ENCODE peak calls at places on chromosomes 1 and 21, in seven cellular contexts. One of them, this sample, is unnamed.

GRCh38 chr1:62723841-62724240 is 35.7 kb upstream of the DOCK7 start:
- DNase-seq in body of pancreas: no peak
- DNase-seq in A549: no peak
- DNase-seq in prostate gland: no peak
- DNase-seq in stomach: no peak
- DNase-seq in ovary: no peak
- DNase-seq in heart left ventricle: no peak
- DNase-seq in this sample: no peak

GRCh38 chr1:41631971-41632370 is 147.5 kb upstream of the EDN2 start:
- DNase-seq in body of pancreas: no peak
- DNase-seq in A549: no peak
- DNase-seq in prostate gland: no peak
- DNase-seq in stomach: no peak
- DNase-seq in ovary: no peak
- DNase-seq in heart left ventricle: no peak
- DNase-seq in this sample: no peak

GRCh38 chr1:215891673-215892072 is 324.6 kb downstream of the KCTD3 start:
- DNase-seq in body of pancreas: no peak
- DNase-seq in A549: no peak
- DNase-seq in prostate gland: no peak
- DNase-seq in stomach: no peak
- DNase-seq in ovary: no peak
- DNase-seq in heart left ventricle: no peak
- DNase-seq in this sample: no peak

GRCh38 chr1:93219443-93219842 is 38.9 kb downstream of the CCDC18 start:
- DNase-seq in body of pancreas: no peak
- DNase-seq in A549: no peak
- DNase-seq in prostate gland: no peak
- DNase-seq in stomach: no peak
- DNase-seq in ovary: no peak
- DNase-seq in heart left ventricle: no peak
- DNase-seq in this sample: no peak

GRCh38 chr1:44911042-44911441 is 68.0 kb upstream of the PTCH2 start:
- DNase-seq in body of pancreas: no peak
- DNase-seq in A549: no peak
- DNase-seq in prostate gland: no peak
- DNase-seq in stomach: no peak
- DNase-seq in ovary: no peak
- DNase-seq in heart left ventricle: no peak
- DNase-seq in this sample: no peak

GRCh38 chr1:241972703-241973375 is 15.3 kb downstream of the BECN2 start:
- DNase-seq in body of pancreas: no peak
- DNase-seq in A549: peak
- DNase-seq in prostate gland: no peak
- DNase-seq in stomach: no peak
- DNase-seq in ovary: no peak
- DNase-seq in heart left ventricle: no peak
- DNase-seq in this sample: no peak

GRCh38 chr1:214067853-214068703 is 80.3 kb downstream of the PROX1 start:
- DNase-seq in body of pancreas: no peak
- DNase-seq in A549: no peak
- DNase-seq in prostate gland: no peak
- DNase-seq in stomach: no peak
- DNase-seq in ovary: no peak
- DNase-seq in heart left ventricle: no peak
- DNase-seq in this sample: no peak

GRCh38 chr21:46665566-46665965 is 30.1 kb downstream of the PRMT2 start:
- DNase-seq in body of pancreas: no peak
- DNase-seq in A549: no peak
- DNase-seq in prostate gland: no peak
- DNase-seq in stomach: no peak
- DNase-seq in ovary: no peak
- DNase-seq in heart left ventricle: no peak
- DNase-seq in this sample: no peak

GRCh38 chr1:48190893-48191292 is 31.6 kb upstream of the SLC5A9 start:
- DNase-seq in body of pancreas: no peak
- DNase-seq in A549: no peak
- DNase-seq in prostate gland: no peak
- DNase-seq in stomach: no peak
- DNase-seq in ovary: no peak
- DNase-seq in heart left ventricle: no peak
- DNase-seq in this sample: no peak

GRCh38 chr1:25691211-25691610 is 74.6 kb downstream of the MAN1C1 start:
- DNase-seq in body of pancreas: no peak
- DNase-seq in A549: no peak
- DNase-seq in prostate gland: no peak
- DNase-seq in stomach: no peak
- DNase-seq in ovary: no peak
- DNase-seq in heart left ventricle: no peak
- DNase-seq in this sample: no peak

GRCh38 chr1:208054885-208055507 is 144.1 kb upstream of the CD34 start:
- DNase-seq in body of pancreas: no peak
- DNase-seq in A549: no peak
- DNase-seq in prostate gland: no peak
- DNase-seq in stomach: no peak
- DNase-seq in ovary: no peak
- DNase-seq in heart left ventricle: no peak
- DNase-seq in this sample: no peak

GRCh38 chr1:156652131-156652991 is 10.4 kb downstream of the BCAN start:
- DNase-seq in body of pancreas: peak
- DNase-seq in A549: no peak
- DNase-seq in prostate gland: no peak
- DNase-seq in stomach: no peak
- DNase-seq in ovary: no peak
- DNase-seq in heart left ventricle: no peak
- DNase-seq in this sample: no peak

GRCh38 chr1:226656201-226656600 is 82.9 kb downstream of the ITPKB start:
- DNase-seq in body of pancreas: peak
- DNase-seq in A549: no peak
- DNase-seq in prostate gland: no peak
- DNase-seq in stomach: peak
- DNase-seq in ovary: no peak
- DNase-seq in heart left ventricle: no peak
- DNase-seq in this sample: no peak

GRCh38 chr1:4585216-4585615 is 69.2 kb upstream of the AJAP1 start:
- DNase-seq in body of pancreas: peak
- DNase-seq in A549: peak
- DNase-seq in prostate gland: no peak
- DNase-seq in stomach: no peak
- DNase-seq in ovary: no peak
- DNase-seq in heart left ventricle: no peak
- DNase-seq in this sample: no peak

GRCh38 chr1:21491483-21492170 is 17.6 kb upstream of the ALPL start:
- DNase-seq in body of pancreas: no peak
- DNase-seq in A549: no peak
- DNase-seq in prostate gland: no peak
- DNase-seq in stomach: no peak
- DNase-seq in ovary: no peak
- DNase-seq in heart left ventricle: peak
- DNase-seq in this sample: no peak

GRCh38 chr1:203099760-203100159 is 13.9 kb upstream of the MYOG start:
- DNase-seq in body of pancreas: no peak
- DNase-seq in A549: no peak
- DNase-seq in prostate gland: no peak
- DNase-seq in stomach: peak
- DNase-seq in ovary: no peak
- DNase-seq in heart left ventricle: no peak
- DNase-seq in this sample: peak

GRCh38 chr1:67672260-67672803 is 12.7 kb upstream of the GADD45A start:
- DNase-seq in body of pancreas: no peak
- DNase-seq in A549: no peak
- DNase-seq in prostate gland: no peak
- DNase-seq in stomach: no peak
- DNase-seq in ovary: no peak
- DNase-seq in heart left ventricle: no peak
- DNase-seq in this sample: no peak

GRCh38 chr1:202034149-202034682 is 23.8 kb downstream of the ELF3 start:
- DNase-seq in body of pancreas: no peak
- DNase-seq in A549: no peak
- DNase-seq in prostate gland: no peak
- DNase-seq in stomach: no peak
- DNase-seq in ovary: no peak
- DNase-seq in heart left ventricle: no peak
- DNase-seq in this sample: no peak

GRCh38 chr1:202031796-202032195 is 21.4 kb downstream of the ELF3 start:
- DNase-seq in body of pancreas: no peak
- DNase-seq in A549: no peak
- DNase-seq in prostate gland: no peak
- DNase-seq in stomach: no peak
- DNase-seq in ovary: no peak
- DNase-seq in heart left ventricle: no peak
- DNase-seq in this sample: no peak

GRCh38 chr1:202037706-202038296 is 27.4 kb downstream of the ELF3 start:
- DNase-seq in body of pancreas: peak
- DNase-seq in A549: peak
- DNase-seq in prostate gland: no peak
- DNase-seq in stomach: no peak
- DNase-seq in ovary: no peak
- DNase-seq in heart left ventricle: no peak
- DNase-seq in this sample: no peak

GRCh38 chr1:202036595-202037387 is 26.4 kb downstream of the ELF3 start:
- DNase-seq in body of pancreas: peak
- DNase-seq in A549: no peak
- DNase-seq in prostate gland: no peak
- DNase-seq in stomach: no peak
- DNase-seq in ovary: no peak
- DNase-seq in heart left ventricle: no peak
- DNase-seq in this sample: no peak

GRCh38 chr1:202034683-202035462 is 24.5 kb downstream of the ELF3 start:
- DNase-seq in body of pancreas: peak
- DNase-seq in A549: peak
- DNase-seq in prostate gland: peak
- DNase-seq in stomach: peak
- DNase-seq in ovary: peak
- DNase-seq in heart left ventricle: peak
- DNase-seq in this sample: peak
- TF ChIP-seq POLR2A in body of pancreas: peak
- TF ChIP-seq POLR2A in A549: no peak
- TF ChIP-seq POLR2A in prostate gland: no peak
- TF ChIP-seq POLR2A in stomach: no peak
- TF ChIP-seq POLR2A in ovary: no peak
- TF ChIP-seq POLR2A in heart left ventricle: no peak
- TF ChIP-seq POLR2A in this sample: no peak

GRCh38 chr1:56803561-56804156 is 15.5 kb downstream of the FYB2 start:
- DNase-seq in body of pancreas: peak
- DNase-seq in A549: peak
- DNase-seq in prostate gland: peak
- DNase-seq in stomach: peak
- DNase-seq in ovary: no peak
- DNase-seq in heart left ventricle: peak
- DNase-seq in this sample: no peak

GRCh38 chr1:56811331-56811730 is 7.9 kb downstream of the FYB2 start:
- DNase-seq in body of pancreas: peak
- DNase-seq in A549: no peak
- DNase-seq in prostate gland: no peak
- DNase-seq in stomach: peak
- DNase-seq in ovary: no peak
- DNase-seq in heart left ventricle: no peak
- DNase-seq in this sample: no peak

GRCh38 chr1:56808385-56808784 is 10.8 kb downstream of the FYB2 start:
- DNase-seq in body of pancreas: no peak
- DNase-seq in A549: no peak
- DNase-seq in prostate gland: no peak
- DNase-seq in stomach: no peak
- DNase-seq in ovary: no peak
- DNase-seq in heart left ventricle: no peak
- DNase-seq in this sample: no peak

DNA sequence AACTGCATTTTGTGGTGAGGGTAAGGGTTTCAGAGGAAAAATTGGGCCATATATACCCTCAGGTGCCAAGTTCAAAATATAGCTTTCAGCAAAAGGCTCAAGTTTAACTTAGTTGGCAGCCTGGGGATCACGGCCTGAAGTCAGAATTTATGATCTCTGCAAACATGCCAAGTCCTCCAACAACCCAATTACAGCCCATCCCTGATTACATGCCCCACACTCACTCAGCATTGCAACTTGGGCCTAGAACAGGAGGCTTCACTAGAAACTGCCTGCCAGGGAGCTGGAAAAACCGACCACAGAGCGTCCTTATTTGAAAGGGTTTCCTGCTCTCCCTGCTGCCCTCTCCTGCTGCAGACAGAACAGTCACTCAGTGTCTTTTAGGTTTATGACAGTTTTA is 12.4 kb downstream of the FYB2 start:
- DNase-seq in body of pancreas: no peak
- DNase-seq in A549: no peak
- DNase-seq in prostate gland: no peak
- DNase-seq in stomach: no peak
- DNase-seq in ovary: no peak
- DNase-seq in heart left ventricle: no peak
- DNase-seq in this sample: no peak
- TF ChIP-seq CTCF in body of pancreas: no peak
- TF ChIP-seq CTCF in A549: no peak
- TF ChIP-seq CTCF in prostate gland: no peak
- TF ChIP-seq CTCF in stomach: no peak
- TF ChIP-seq CTCF in ovary: no peak
- TF ChIP-seq CTCF in heart left ventricle: no peak
- TF ChIP-seq CTCF in this sample: no peak

DNA sequence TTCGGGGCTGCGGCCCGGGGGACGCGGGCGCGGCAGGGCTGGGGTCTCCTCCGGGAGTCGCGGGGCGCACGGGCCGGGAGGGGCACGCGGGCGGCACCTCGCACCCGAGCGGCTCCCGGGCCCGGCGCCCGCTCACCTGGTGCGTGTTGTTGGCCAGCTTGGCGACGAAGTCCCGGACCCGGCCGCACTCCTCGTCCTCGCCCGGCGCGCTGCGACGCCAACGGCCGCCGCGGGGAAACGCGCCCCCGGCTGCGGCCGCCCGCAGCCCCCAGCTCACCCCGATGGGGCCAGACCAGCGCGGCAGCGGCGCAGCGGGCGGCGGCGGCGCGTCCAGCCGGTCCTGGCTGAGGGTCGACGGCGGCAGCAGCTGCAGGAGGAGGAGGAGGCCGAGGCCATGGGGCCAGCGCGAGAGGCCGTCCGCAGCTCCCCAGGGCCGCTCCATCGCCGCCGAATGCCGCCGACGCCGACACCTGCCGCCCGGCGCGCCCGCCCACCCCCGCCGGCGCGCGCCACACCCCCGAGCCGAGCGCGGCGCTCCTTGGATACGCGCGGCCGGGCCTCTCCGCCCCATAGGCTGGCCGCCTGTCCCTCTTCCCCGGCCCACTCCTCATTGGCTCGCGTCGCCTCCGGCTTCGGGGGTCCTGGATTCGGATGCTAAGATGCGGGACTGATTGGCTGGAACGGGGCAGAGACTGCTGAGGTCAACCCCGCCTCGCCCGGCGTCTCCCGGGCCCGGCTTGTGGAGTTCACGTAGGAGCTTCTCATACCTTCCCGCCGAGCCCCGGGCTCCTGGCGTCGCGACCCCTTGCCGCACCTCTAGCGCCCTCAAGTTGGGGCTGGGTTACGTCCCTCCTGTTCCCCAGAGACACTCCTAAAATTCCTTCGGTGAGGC is at the start of gene SORT1:
- DNase-seq in body of pancreas: peak
- DNase-seq in A549: peak
- DNase-seq in prostate gland: peak
- DNase-seq in stomach: peak
- DNase-seq in ovary: peak
- DNase-seq in heart left ventricle: peak
- DNase-seq in this sample: peak
- TF ChIP-seq POLR2A in body of pancreas: peak
- TF ChIP-seq POLR2A in A549: peak
- TF ChIP-seq POLR2A in prostate gland: peak
- TF ChIP-seq POLR2A in stomach: no peak
- TF ChIP-seq POLR2A in ovary: no peak
- TF ChIP-seq POLR2A in heart left ventricle: peak
- TF ChIP-seq POLR2A in this sample: no peak

GRCh38 chr21:44487831-44488230 is 32.5 kb downstream of the LRRC3 start:
- DNase-seq in body of pancreas: no peak
- DNase-seq in A549: peak
- DNase-seq in prostate gland: no peak
- DNase-seq in stomach: no peak
- DNase-seq in ovary: no peak
- DNase-seq in heart left ventricle: no peak
- DNase-seq in this sample: no peak
- TF ChIP-seq CTCF in body of pancreas: peak
- TF ChIP-seq CTCF in A549: peak
- TF ChIP-seq CTCF in prostate gland: no peak
- TF ChIP-seq CTCF in stomach: peak
- TF ChIP-seq CTCF in ovary: no peak
- TF ChIP-seq CTCF in heart left ventricle: peak
- TF ChIP-seq CTCF in this sample: no peak

This sample was measured in lower leg skin.